ENCODE peak calls at places on chromosomes 13 and 19, in five cellular contexts. R, G, X, U and L are unnamed samples.
A peak's percentile ranks its signal among the peaks of the same experiment; 100 is the strongest.

GRCh38 chr13:94558721-94559120 is 37.2 kb downstream of the TGDS start:
- DNase-seq in R (peak; percentile 19), G (no peak), X (no peak), U (no peak), L (no peak)

GRCh38 chr13:40476175-40476958 is 190.1 kb downstream of the FOXO1 start:
- DNase-seq in R (no peak), G (no peak), X (no peak), U (no peak), L (no peak)

GRCh38 chr13:110989331-110989730 is 74.5 kb upstream of the ANKRD10 start:
- DNase-seq in R (no peak), G (peak; percentile 33), X (no peak), U (no peak), L (no peak)

GRCh38 chr13:28349901-28350654 is 144.8 kb downstream of the FLT1 start:
- DNase-seq in R (peak; percentile 43), G (no peak), X (no peak), U (no peak), L (no peak)

GRCh38 chr19:58033741-58034475 is at the start of gene ZSCAN1:
- DNase-seq in R (peak; percentile 97), G (peak; percentile 41), X (peak; percentile 95), U (peak; percentile 70), L (peak; percentile 94)

GRCh38 chr19:52923782-52924593 is 760 bp upstream of the ZNF888 start:
- DNase-seq in R (peak; percentile 83), G (no peak), X (peak; percentile 79), U (no peak), L (no peak)

GRCh38 chr13:27401210-27401609 is 23.2 kb upstream of the GTF3A start:
- DNase-seq in R (no peak), G (no peak), X (no peak), U (no peak), L (no peak)

GRCh38 chr19:5953680-5954213 is 24.2 kb downstream of the RANBP3 start:
- DNase-seq in R (no peak), G (no peak), X (no peak), U (no peak), L (no peak)

GRCh38 chr13:44188257-44188656 is 185.4 kb upstream of the SERP2 start:
- DNase-seq in R (peak; percentile 29), G (peak; percentile 75), X (no peak), U (no peak), L (no peak)

GRCh38 chr13:108226184-108226583 is 8.0 kb downstream of the ABHD13 start:
- DNase-seq in R (peak; percentile 18), G (no peak), X (no peak), U (no peak), L (no peak)

GRCh38 chr13:41603917-41604316 is 146.6 kb downstream of the RGCC start:
- DNase-seq in R (no peak), G (peak; percentile 78), X (no peak), U (no peak), L (no peak)

GRCh38 chr13:109778102-109778542 is 8.3 kb downstream of the IRS2 start:
- DNase-seq in R (peak; percentile 29), G (peak; percentile 39), X (no peak), U (no peak), L (no peak)

GRCh38 chr19:30498707-30499106 is 126.5 kb downstream of the ZNF536 start:
- DNase-seq in R (peak; percentile 38), G (no peak), X (peak; percentile 78), U (peak; percentile 13), L (no peak)

GRCh38 chr13:61477619-61478018 is 62.0 kb upstream of the PCDH20 start:
- DNase-seq in R (no peak), G (no peak), X (no peak), U (no peak), L (no peak)

GRCh38 chr13:106101201-106101600 is 434.3 kb downstream of the EFNB2 start:
- DNase-seq in R (no peak), G (no peak), X (no peak), U (no peak), L (no peak)
- H3K27ac ChIP-seq in R (peak overlapping the region; percentile 71), G (no peak overlapping the region), X (peak overlapping the region; percentile 69), U (peak overlapping the region; percentile 19), L (peak overlapping the region; percentile 89)

GRCh38 chr19:40348961-40349507 is 539 bp downstream of the PLD3 start:
- DNase-seq in R (peak; percentile 44), G (peak; percentile 52), X (no peak), U (no peak), L (no peak)
- H3K23ac ChIP-seq in R (no peak overlapping the region), G (peak overlapping the region; percentile 91), X (no peak overlapping the region), U (no peak overlapping the region), L (no peak overlapping the region)

DNA sequence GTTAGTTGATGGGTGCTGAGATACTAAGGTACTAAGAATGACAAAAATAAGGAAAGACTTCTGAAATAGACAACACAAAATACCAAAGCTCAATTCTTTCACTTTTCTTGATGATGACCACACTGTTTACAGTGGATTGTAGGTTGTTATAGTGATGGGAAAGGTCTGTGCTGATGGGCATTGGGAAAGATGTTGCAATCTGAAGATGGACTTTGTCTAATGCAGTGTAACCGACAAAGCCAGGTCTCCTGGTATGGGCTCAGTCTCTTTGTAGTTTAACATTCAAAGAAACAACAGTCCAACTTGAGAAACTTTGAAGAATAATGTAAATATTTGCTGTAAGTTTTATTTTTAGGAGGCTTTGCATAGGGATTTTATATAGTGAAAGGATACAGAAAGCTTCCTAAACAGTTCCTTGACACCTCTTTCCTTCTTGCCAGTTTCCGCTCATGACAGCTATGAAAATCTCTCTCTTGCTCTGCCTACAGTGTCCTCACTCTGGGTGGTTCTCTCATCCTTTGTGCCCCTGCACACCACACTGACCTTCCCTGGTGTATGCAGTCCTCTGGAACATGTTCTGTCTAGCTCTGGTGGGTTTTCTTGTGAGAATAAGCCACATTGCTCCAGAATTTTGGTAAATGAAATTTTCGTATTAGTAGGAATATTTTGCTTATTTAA is 172.2 kb downstream of the KCNRG start:
- DNase-seq in R (no peak), G (no peak), X (no peak), U (no peak), L (no peak)
- H4K8ac ChIP-seq in R (no peak overlapping the region), G (no peak overlapping the region), X (no peak overlapping the region), U (no peak overlapping the region), L (no peak overlapping the region)

DNA sequence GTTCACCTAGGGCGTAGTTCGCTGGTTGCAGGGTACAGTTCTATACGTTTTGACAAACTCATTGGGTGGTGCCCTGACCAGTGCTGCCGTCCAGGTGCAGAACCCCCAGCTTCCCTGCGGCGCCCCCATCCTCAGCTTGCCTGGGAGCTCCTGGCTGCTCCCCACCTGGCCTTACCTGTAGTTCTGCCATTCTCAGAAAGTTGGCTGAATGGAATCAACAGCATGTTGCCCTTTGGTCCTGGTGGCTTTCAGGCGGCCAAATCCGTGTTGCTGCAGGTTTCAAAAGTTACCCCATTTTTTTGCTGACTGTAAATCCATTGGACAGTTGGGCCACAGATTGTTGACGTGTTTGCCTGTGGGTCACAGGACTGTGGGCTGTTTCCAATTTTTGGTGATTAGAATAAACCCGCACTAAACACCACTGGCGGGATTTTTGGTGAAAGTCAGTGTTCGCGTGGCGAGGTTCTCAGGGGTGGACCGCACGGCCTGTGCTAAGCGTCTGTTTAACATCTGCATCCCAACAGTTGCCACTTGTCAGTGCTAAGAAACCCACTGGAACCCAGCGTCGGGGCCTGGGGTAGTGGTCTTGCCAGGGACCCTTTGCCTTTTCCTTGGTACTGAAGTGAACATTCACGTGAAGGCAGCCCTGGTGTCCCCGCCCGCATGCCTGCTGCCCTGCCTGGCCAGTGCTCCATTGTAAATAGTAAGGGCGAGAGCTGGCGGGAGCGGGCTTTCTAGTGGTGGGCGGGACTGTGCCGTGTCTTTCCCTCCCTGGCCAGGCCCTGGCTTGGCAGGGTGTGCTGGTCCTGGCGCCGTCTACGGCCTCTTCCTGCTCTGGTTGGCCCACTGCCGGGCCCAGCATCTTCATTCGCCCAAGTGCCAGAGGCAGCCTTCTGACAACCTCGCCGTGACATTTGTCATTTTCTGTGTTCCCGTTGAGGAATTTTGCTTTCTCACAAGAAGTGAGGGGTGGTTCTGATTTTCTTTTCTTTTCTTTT is 3.3 kb downstream of the DOT1L start:
- DNase-seq in R (no peak), G (peak; percentile 67), X (peak; percentile 65), U (no peak), L (no peak)
- H3K27ac ChIP-seq in R (no peak overlapping the region), G (peak overlapping the region; percentile 21), X (no peak overlapping the region), U (no peak overlapping the region), L (no peak overlapping the region)

GRCh38 chr13:78409172-78409571 is 194.2 kb downstream of the POU4F1 start:
- DNase-seq in R (peak; percentile 19), G (no peak), X (no peak), U (no peak), L (no peak)

GRCh38 chr13:78410164-78410563 is 193.2 kb downstream of the POU4F1 start:
- DNase-seq in R (no peak), G (no peak), X (no peak), U (no peak), L (no peak)

GRCh38 chr13:78410847-78411246 is 192.5 kb downstream of the POU4F1 start:
- DNase-seq in R (no peak), G (no peak), X (no peak), U (no peak), L (no peak)

DNA sequence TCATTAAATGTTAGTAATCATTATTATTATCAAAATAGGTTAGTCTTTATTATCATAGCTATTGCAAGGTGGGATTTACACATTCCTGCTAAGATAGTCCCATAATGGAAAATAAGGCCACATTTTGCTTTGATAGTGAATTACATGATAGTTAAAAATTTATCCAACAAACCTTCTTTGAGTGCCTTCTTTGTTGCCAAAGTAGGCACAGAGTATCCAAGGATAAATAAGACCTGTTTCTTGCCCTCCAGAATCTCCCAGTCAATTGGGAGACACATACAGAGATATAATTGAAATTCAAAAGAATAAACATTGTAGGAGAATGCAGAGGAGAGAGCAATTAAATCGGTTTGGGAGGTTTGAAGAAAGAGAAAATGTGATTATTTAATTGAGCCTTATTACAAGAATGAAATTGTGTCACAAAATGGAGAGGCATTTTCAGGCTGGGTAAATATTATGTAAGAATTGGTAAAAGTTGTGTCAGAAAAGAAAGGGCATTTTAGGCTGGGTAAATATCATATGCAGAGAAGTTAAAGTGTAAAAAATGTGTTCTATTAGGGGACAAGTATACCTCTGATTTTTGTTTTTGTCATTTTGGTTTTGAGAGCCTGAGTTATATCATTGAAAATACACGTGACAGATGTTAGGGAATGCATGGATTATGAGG is 189.3 kb downstream of the POU4F1 start:
- DNase-seq in R (no peak), G (no peak), X (no peak), U (no peak), L (no peak)
- H3K23ac ChIP-seq in R (no peak overlapping the region), G (no peak overlapping the region), X (no peak overlapping the region), U (no peak overlapping the region), L (no peak overlapping the region)

GRCh38 chr19:12737666-12738351 is 512 bp downstream of the GET3 start:
- DNase-seq in R (no peak), G (no peak), X (no peak), U (no peak), L (no peak)
- H4K8ac ChIP-seq in R (no peak overlapping the region), G (peak overlapping the region; percentile 70), X (no peak overlapping the region), U (peak overlapping the region; percentile 99), L (peak overlapping the region; percentile 95)